ENCODE peak calls at places on chromosome 22, in seven cellular contexts. S, C, J, P, T, W and Q are unnamed samples.

GRCh38 chr22:19772673-19773469 is 12.3 kb downstream of the TBX1 start:
- DNase-seq in T (no peak), W (peak), J (peak), P (no peak), S (no peak), C (no peak), Q (peak)

GRCh38 chr22:29106839-29107238 is 34.0 kb downstream of the KREMEN1 start:
- DNase-seq in T (no peak), S (no peak), P (no peak), C (no peak), W (no peak), J (no peak), Q (no peak)

GRCh38 chr22:48186121-48186790 is 1423.8 kb downstream of the TBC1D22A start:
- DNase-seq in S (no peak), C (no peak), J (no peak), W (no peak), T (no peak), P (no peak), Q (no peak)

GRCh38 chr22:19430890-19431541 is 517 bp downstream of the HIRA start:
- DNase-seq in S (peak), W (peak), P (no peak), T (peak), C (peak), J (peak), Q (peak)

GRCh38 chr22:27554106-27554814 is 247.3 kb downstream of the MN1 start:
- DNase-seq in J (no peak), T (no peak), W (peak), P (no peak), C (peak), S (no peak), Q (no peak)

GRCh38 chr22:32475428-32476010 is 908 bp downstream of the FBXO7 start:
- DNase-seq in P (no peak), S (peak), C (peak), T (no peak), J (no peak), W (peak), Q (peak)

GRCh38 chr22:45335854-45336492 is 26.2 kb downstream of the FAM118A start:
- DNase-seq in S (no peak), J (no peak), W (no peak), T (no peak), C (no peak), P (no peak), Q (no peak)

GRCh38 chr22:25824828-25825474 is 83.0 kb downstream of the MYO18B start:
- DNase-seq in C (no peak), S (no peak), J (no peak), P (no peak), W (no peak), T (no peak), Q (no peak)

GRCh38 chr22:30606455-30607299 is at the start of gene TCN2:
- DNase-seq in S (peak), T (peak), P (peak), C (peak), J (no peak), W (peak), Q (no peak)

GRCh38 chr22:27836181-27836580 is 34.6 kb upstream of the MN1 start:
- DNase-seq in C (peak), W (no peak), J (no peak), T (no peak), P (no peak), S (no peak), Q (no peak)

GRCh38 chr22:43854151-43854785 is 8.0 kb downstream of the SULT4A1 start:
- DNase-seq in P (no peak), T (no peak), C (no peak), S (no peak), J (no peak), W (no peak), Q (no peak)